ENCODE peak calls at places on chromosomes 5 and 9, in four cellular contexts. One of them, this sample, is unnamed.

GRCh38 chr5:170571331-170571731 is 67.5 kb downstream of the KCNIP1 start:
- DNase-seq in fibroblast of villous mesenchyme: peak
- DNase-seq in AG10803: peak
- DNase-seq in dorsolateral prefrontal cortex: no peak
- DNase-seq in this sample: peak

GRCh38 chr9:126485662-126486061 is 128.1 kb upstream of the LMX1B start:
- DNase-seq in fibroblast of villous mesenchyme: no peak
- DNase-seq in AG10803: no peak
- DNase-seq in dorsolateral prefrontal cortex: no peak
- DNase-seq in this sample: no peak

GRCh38 chr9:74056023-74056422 is 441.1 kb upstream of the RORB start:
- DNase-seq in fibroblast of villous mesenchyme: no peak
- DNase-seq in AG10803: no peak
- DNase-seq in dorsolateral prefrontal cortex: no peak
- DNase-seq in this sample: no peak

GRCh38 chr5:87252283-87252605 is 15.4 kb upstream of the RASA1 start:
- DNase-seq in fibroblast of villous mesenchyme: no peak
- DNase-seq in AG10803: no peak
- DNase-seq in dorsolateral prefrontal cortex: no peak
- DNase-seq in this sample: no peak

GRCh38 chr5:163869611-163870010 is 364.2 kb downstream of the MAT2B start:
- DNase-seq in fibroblast of villous mesenchyme: no peak
- DNase-seq in AG10803: no peak
- DNase-seq in dorsolateral prefrontal cortex: no peak
- DNase-seq in this sample: no peak

GRCh38 chr9:89880721-89881120 is 275.9 kb downstream of the GADD45G start:
- DNase-seq in fibroblast of villous mesenchyme: no peak
- DNase-seq in AG10803: no peak
- DNase-seq in dorsolateral prefrontal cortex: no peak
- DNase-seq in this sample: no peak

GRCh38 chr5:97797994-97798451 is 615.0 kb upstream of the RIOK2 start:
- DNase-seq in fibroblast of villous mesenchyme: no peak
- DNase-seq in AG10803: no peak
- DNase-seq in dorsolateral prefrontal cortex: no peak
- DNase-seq in this sample: peak

GRCh38 chr5:52655163-52655562 is 132.6 kb upstream of the ITGA1 start:
- DNase-seq in fibroblast of villous mesenchyme: no peak
- DNase-seq in AG10803: no peak
- DNase-seq in dorsolateral prefrontal cortex: no peak
- DNase-seq in this sample: no peak

GRCh38 chr9:134427153-134427782 is 101.0 kb downstream of the RXRA start:
- DNase-seq in fibroblast of villous mesenchyme: no peak
- DNase-seq in AG10803: no peak
- DNase-seq in dorsolateral prefrontal cortex: no peak
- DNase-seq in this sample: no peak

GRCh38 chr5:102700916-102701315 is 54.2 kb upstream of the PAM start:
- DNase-seq in fibroblast of villous mesenchyme: no peak
- DNase-seq in AG10803: no peak
- DNase-seq in dorsolateral prefrontal cortex: no peak
- DNase-seq in this sample: no peak

GRCh38 chr9:121841771-121842611 is 190.6 kb downstream of the DAB2IP start:
- DNase-seq in fibroblast of villous mesenchyme: peak
- DNase-seq in AG10803: peak
- DNase-seq in dorsolateral prefrontal cortex: no peak
- DNase-seq in this sample: peak

GRCh38 chr5:170414786-170415185 is 25.6 kb upstream of the KCNMB1 start:
- DNase-seq in fibroblast of villous mesenchyme: no peak
- DNase-seq in AG10803: no peak
- DNase-seq in dorsolateral prefrontal cortex: no peak
- DNase-seq in this sample: no peak

GRCh38 chr5:176533894-176534611 is 3.1 kb downstream of the RNF44 start:
- DNase-seq in fibroblast of villous mesenchyme: no peak
- DNase-seq in AG10803: no peak
- DNase-seq in dorsolateral prefrontal cortex: no peak
- DNase-seq in this sample: no peak

GRCh38 chr9:95116002-95116819 is 201.3 kb downstream of the FANCC start:
- DNase-seq in fibroblast of villous mesenchyme: no peak
- DNase-seq in AG10803: no peak
- DNase-seq in dorsolateral prefrontal cortex: no peak
- DNase-seq in this sample: no peak

GRCh38 chr9:78565481-78565880 is 268.6 kb downstream of the PSAT1 start:
- DNase-seq in fibroblast of villous mesenchyme: no peak
- DNase-seq in AG10803: peak
- DNase-seq in dorsolateral prefrontal cortex: no peak
- DNase-seq in this sample: no peak

GRCh38 chr9:98518556-98518955 is 190.2 kb downstream of the GABBR2 start:
- DNase-seq in fibroblast of villous mesenchyme: no peak
- DNase-seq in AG10803: no peak
- DNase-seq in dorsolateral prefrontal cortex: no peak
- DNase-seq in this sample: no peak

GRCh38 chr5:137598341-137598740 is 99.2 kb upstream of the SPOCK1 start:
- DNase-seq in fibroblast of villous mesenchyme: no peak
- DNase-seq in AG10803: no peak
- DNase-seq in dorsolateral prefrontal cortex: no peak
- DNase-seq in this sample: no peak

GRCh38 chr9:114906922-114907571 is 23.3 kb downstream of the TNFSF8 start:
- DNase-seq in fibroblast of villous mesenchyme: peak
- DNase-seq in AG10803: no peak
- DNase-seq in dorsolateral prefrontal cortex: no peak
- DNase-seq in this sample: peak

GRCh38 chr5:112551437-112552018 is 132.5 kb upstream of the EPB41L4A start:
- DNase-seq in fibroblast of villous mesenchyme: peak
- DNase-seq in AG10803: peak
- DNase-seq in dorsolateral prefrontal cortex: no peak
- DNase-seq in this sample: peak

GRCh38 chr9:113879906-113880305 is 3.8 kb downstream of the ZNF618 start:
- DNase-seq in fibroblast of villous mesenchyme: peak
- DNase-seq in AG10803: no peak
- DNase-seq in dorsolateral prefrontal cortex: no peak
- DNase-seq in this sample: peak

GRCh38 chr5:102628449-102629175 is 126.5 kb upstream of the PAM start:
- DNase-seq in fibroblast of villous mesenchyme: peak
- DNase-seq in AG10803: peak
- DNase-seq in dorsolateral prefrontal cortex: no peak
- DNase-seq in this sample: peak

GRCh38 chr5:143101740-143102386 is 301.6 kb downstream of the NR3C1 start:
- DNase-seq in fibroblast of villous mesenchyme: no peak
- DNase-seq in AG10803: no peak
- DNase-seq in dorsolateral prefrontal cortex: no peak
- DNase-seq in this sample: no peak

GRCh38 chr9:75906531-75906930 is 16.1 kb downstream of the PCSK5 start:
- DNase-seq in fibroblast of villous mesenchyme: no peak
- DNase-seq in AG10803: no peak
- DNase-seq in dorsolateral prefrontal cortex: no peak
- DNase-seq in this sample: no peak

GRCh38 chr5:161333194-161333880 is 213.2 kb downstream of the GABRB2 start:
- DNase-seq in fibroblast of villous mesenchyme: no peak
- DNase-seq in AG10803: no peak
- DNase-seq in dorsolateral prefrontal cortex: no peak
- DNase-seq in this sample: no peak

GRCh38 chr5:133840168-133840567 is 128.3 kb downstream of the C5orf15 start:
- DNase-seq in fibroblast of villous mesenchyme: no peak
- DNase-seq in AG10803: no peak
- DNase-seq in dorsolateral prefrontal cortex: no peak
- DNase-seq in this sample: no peak

GRCh38 chr9:133249337-133249736 is 25.7 kb downstream of the ABO start:
- DNase-seq in fibroblast of villous mesenchyme: no peak
- DNase-seq in AG10803: no peak
- DNase-seq in dorsolateral prefrontal cortex: no peak
- DNase-seq in this sample: no peak

GRCh38 chr9:22216730-22217160 is 207.6 kb upstream of the CDKN2B start:
- DNase-seq in fibroblast of villous mesenchyme: peak
- DNase-seq in AG10803: peak
- DNase-seq in dorsolateral prefrontal cortex: no peak
- DNase-seq in this sample: peak
- TF ChIP-seq CTCF in fibroblast of villous mesenchyme: no peak
- TF ChIP-seq CTCF in AG10803: peak
- TF ChIP-seq CTCF in dorsolateral prefrontal cortex: no peak
- TF ChIP-seq CTCF in this sample: no peak

GRCh38 chr5:135578685-135579341 is at the start of gene CXCL14:
- DNase-seq in fibroblast of villous mesenchyme: peak
- DNase-seq in AG10803: peak
- DNase-seq in dorsolateral prefrontal cortex: no peak
- DNase-seq in this sample: peak
- H3K4me3 ChIP-seq in fibroblast of villous mesenchyme: no peak
- H3K4me3 ChIP-seq in AG10803: peak
- H3K4me3 ChIP-seq in dorsolateral prefrontal cortex: peak
- H3K4me3 ChIP-seq in this sample: no peak

GRCh38 chr9:19629506-19629905 is 159.3 kb downstream of the SLC24A2 start:
- DNase-seq in fibroblast of villous mesenchyme: no peak
- DNase-seq in AG10803: no peak
- DNase-seq in dorsolateral prefrontal cortex: no peak
- DNase-seq in this sample: no peak
- TF ChIP-seq CTCF in fibroblast of villous mesenchyme: peak
- TF ChIP-seq CTCF in AG10803: no peak
- TF ChIP-seq CTCF in dorsolateral prefrontal cortex: no peak
- TF ChIP-seq CTCF in this sample: no peak

GRCh38 chr9:111034146-111034545 is 4.1 kb downstream of the LPAR1 start:
- DNase-seq in fibroblast of villous mesenchyme: peak
- DNase-seq in AG10803: no peak
- DNase-seq in dorsolateral prefrontal cortex: no peak
- DNase-seq in this sample: no peak

GRCh38 chr9:111027798-111028197 is 10.5 kb downstream of the LPAR1 start:
- DNase-seq in fibroblast of villous mesenchyme: no peak
- DNase-seq in AG10803: no peak
- DNase-seq in dorsolateral prefrontal cortex: no peak
- DNase-seq in this sample: no peak

GRCh38 chr9:111030492-111030891 is 7.8 kb downstream of the LPAR1 start:
- DNase-seq in fibroblast of villous mesenchyme: no peak
- DNase-seq in AG10803: no peak
- DNase-seq in dorsolateral prefrontal cortex: no peak
- DNase-seq in this sample: peak

GRCh38 chr9:111034573-111035539 is 3.4 kb downstream of the LPAR1 start:
- DNase-seq in fibroblast of villous mesenchyme: peak
- DNase-seq in AG10803: peak
- DNase-seq in dorsolateral prefrontal cortex: no peak
- DNase-seq in this sample: peak

DNA sequence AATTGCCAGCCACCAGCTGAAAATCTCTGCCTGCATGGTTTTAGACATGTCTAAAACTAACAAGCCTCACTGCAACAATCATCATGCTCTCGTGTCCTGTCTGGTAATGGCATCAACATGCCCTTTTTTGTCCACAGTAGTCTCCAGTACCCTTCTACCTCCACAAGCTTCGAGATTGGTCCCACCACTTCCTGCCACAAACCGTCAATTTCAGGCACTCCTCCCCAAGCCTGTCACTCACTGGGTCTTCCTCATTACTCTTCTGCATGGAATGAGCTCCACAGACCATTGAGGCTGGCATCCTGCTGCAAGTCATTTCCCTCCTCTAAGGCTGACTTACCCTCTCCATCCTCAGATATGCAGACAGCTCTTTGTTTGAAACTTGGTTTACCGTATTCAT is 9.0 kb downstream of the LPAR1 start:
- DNase-seq in fibroblast of villous mesenchyme: no peak
- DNase-seq in AG10803: no peak
- DNase-seq in dorsolateral prefrontal cortex: no peak
- DNase-seq in this sample: no peak
- H3K4me3 ChIP-seq in fibroblast of villous mesenchyme: no peak
- H3K4me3 ChIP-seq in AG10803: no peak
- H3K4me3 ChIP-seq in dorsolateral prefrontal cortex: no peak
- H3K4me3 ChIP-seq in this sample: no peak

GRCh38 chr9:124293712-124294504 is 36.2 kb downstream of the NEK6 start:
- DNase-seq in fibroblast of villous mesenchyme: peak
- DNase-seq in AG10803: no peak
- DNase-seq in dorsolateral prefrontal cortex: no peak
- DNase-seq in this sample: no peak
- TF ChIP-seq CTCF in fibroblast of villous mesenchyme: no peak
- TF ChIP-seq CTCF in AG10803: no peak
- TF ChIP-seq CTCF in dorsolateral prefrontal cortex: no peak
- TF ChIP-seq CTCF in this sample: peak